ENCODE peak calls at places on chromosomes 12 and 14, in seven cellular contexts. One of them, this sample, is unnamed.

GRCh38 chr14:42045393-42045792 is 438.7 kb downstream of the LRFN5 start:
- DNase-seq in heart right ventricle: no peak
- DNase-seq in left ventricle myocardium inferior: no peak
- DNase-seq in prostate gland: no peak
- DNase-seq in gastrocnemius medialis: no peak
- DNase-seq in IMR-90: peak; percentile 4
- DNase-seq in Peyer's patch: no peak
- DNase-seq in this sample: no peak

GRCh38 chr12:58530421-58531067 is 389.8 kb downstream of the LRIG3 start:
- DNase-seq in prostate gland: no peak
- DNase-seq in Peyer's patch: no peak
- DNase-seq in left ventricle myocardium inferior: no peak
- DNase-seq in heart right ventricle: no peak
- DNase-seq in IMR-90: peak; percentile 92
- DNase-seq in gastrocnemius medialis: no peak
- DNase-seq in this sample: no peak

GRCh38 chr12:80015660-80016059 is 80.8 kb upstream of the PPP1R12A start:
- DNase-seq in heart right ventricle: no peak
- DNase-seq in left ventricle myocardium inferior: no peak
- DNase-seq in IMR-90: no peak
- DNase-seq in prostate gland: no peak
- DNase-seq in Peyer's patch: no peak
- DNase-seq in gastrocnemius medialis: no peak
- DNase-seq in this sample: no peak

GRCh38 chr12:57215668-57216013 is 953 bp upstream of the NXPH4 start:
- DNase-seq in heart right ventricle: no peak
- DNase-seq in prostate gland: no peak
- DNase-seq in gastrocnemius medialis: no peak
- DNase-seq in left ventricle myocardium inferior: no peak
- DNase-seq in IMR-90: peak; percentile 30
- DNase-seq in Peyer's patch: peak; percentile 33
- DNase-seq in this sample: no peak

GRCh38 chr12:120015313-120015712 is 26.3 kb downstream of the BICDL1 start:
- DNase-seq in gastrocnemius medialis: no peak
- DNase-seq in heart right ventricle: no peak
- DNase-seq in prostate gland: no peak
- DNase-seq in Peyer's patch: no peak
- DNase-seq in IMR-90: no peak
- DNase-seq in left ventricle myocardium inferior: no peak
- DNase-seq in this sample: no peak

GRCh38 chr12:87953257-87953860 is 75.8 kb downstream of the C12orf50 start:
- DNase-seq in gastrocnemius medialis: no peak
- DNase-seq in heart right ventricle: no peak
- DNase-seq in prostate gland: peak; percentile 15
- DNase-seq in IMR-90: peak; percentile 71
- DNase-seq in Peyer's patch: no peak
- DNase-seq in left ventricle myocardium inferior: no peak
- DNase-seq in this sample: no peak

GRCh38 chr12:78037707-78038106 is 207.0 kb downstream of the NAV3 start:
- DNase-seq in Peyer's patch: no peak
- DNase-seq in IMR-90: no peak
- DNase-seq in left ventricle myocardium inferior: no peak
- DNase-seq in prostate gland: no peak
- DNase-seq in heart right ventricle: no peak
- DNase-seq in gastrocnemius medialis: no peak
- DNase-seq in this sample: no peak

GRCh38 chr12:6909421-6910145 is 4.8 kb upstream of the ENO2 start:
- DNase-seq in heart right ventricle: no peak
- DNase-seq in IMR-90: no peak
- DNase-seq in Peyer's patch: no peak
- DNase-seq in left ventricle myocardium inferior: no peak
- DNase-seq in prostate gland: no peak
- DNase-seq in gastrocnemius medialis: no peak
- DNase-seq in this sample: no peak

GRCh38 chr12:22588817-22589216 is 36.2 kb upstream of the ETNK1 start:
- DNase-seq in Peyer's patch: no peak
- DNase-seq in left ventricle myocardium inferior: no peak
- DNase-seq in heart right ventricle: no peak
- DNase-seq in IMR-90: no peak
- DNase-seq in gastrocnemius medialis: no peak
- DNase-seq in prostate gland: no peak
- DNase-seq in this sample: no peak

GRCh38 chr12:79690606-79691298 is at the start of gene PAWR:
- DNase-seq in prostate gland: peak; percentile 80
- DNase-seq in gastrocnemius medialis: no peak
- DNase-seq in heart right ventricle: peak; percentile 53
- DNase-seq in IMR-90: peak; percentile 66
- DNase-seq in left ventricle myocardium inferior: peak; percentile 47
- DNase-seq in Peyer's patch: peak; percentile 71
- DNase-seq in this sample: peak; percentile 74

GRCh38 chr14:77000340-77001235 is 27.9 kb downstream of the IRF2BPL start:
- DNase-seq in prostate gland: peak; percentile 72
- DNase-seq in Peyer's patch: no peak
- DNase-seq in IMR-90: peak; percentile 79
- DNase-seq in heart right ventricle: peak; percentile 37
- DNase-seq in left ventricle myocardium inferior: peak; percentile 32
- DNase-seq in gastrocnemius medialis: peak; percentile 52
- DNase-seq in this sample: no peak

GRCh38 chr14:103476065-103476464 is 46.6 kb downstream of the CKB start:
- DNase-seq in prostate gland: no peak
- DNase-seq in left ventricle myocardium inferior: no peak
- DNase-seq in Peyer's patch: no peak
- DNase-seq in IMR-90: no peak
- DNase-seq in gastrocnemius medialis: no peak
- DNase-seq in heart right ventricle: no peak
- DNase-seq in this sample: no peak

DNA sequence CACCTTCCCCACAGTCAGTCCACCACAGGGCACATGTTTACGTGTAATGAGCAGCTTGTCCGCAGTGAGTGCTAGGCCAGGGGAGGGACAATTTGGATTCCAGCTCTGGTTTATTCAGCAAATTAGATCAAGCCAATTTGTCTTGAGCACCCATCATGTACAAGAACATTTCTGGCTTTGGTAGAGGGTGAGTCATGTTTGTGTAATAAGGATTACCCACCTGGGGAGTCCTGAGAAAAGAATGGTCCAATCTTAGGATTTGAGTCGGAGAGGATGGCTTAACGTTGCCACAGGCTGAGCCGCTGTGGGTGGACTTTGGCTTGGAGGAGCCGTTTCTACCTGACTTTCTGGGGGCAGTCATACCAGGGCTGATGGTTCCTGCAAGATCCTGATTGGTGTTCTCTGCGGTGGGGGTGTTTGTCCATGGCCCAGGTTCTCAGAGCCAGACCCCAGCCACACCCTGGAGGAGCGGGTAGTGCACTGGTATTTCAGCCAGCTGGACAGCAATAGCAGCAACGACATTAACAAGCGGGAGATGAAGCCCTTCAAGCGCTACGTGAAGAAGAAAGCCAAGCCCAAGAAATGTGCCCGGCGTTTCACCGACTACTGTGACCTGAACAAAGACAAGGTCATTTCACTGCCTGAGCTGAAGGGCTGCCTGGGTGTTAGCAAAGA is 143.7 kb downstream of the SMOC1 start:
- DNase-seq in Peyer's patch: no peak
- DNase-seq in prostate gland: no peak
- DNase-seq in gastrocnemius medialis: no peak
- DNase-seq in heart right ventricle: no peak
- DNase-seq in left ventricle myocardium inferior: no peak
- DNase-seq in IMR-90: no peak
- DNase-seq in this sample: no peak
- H3K27me3 ChIP-seq in Peyer's patch: no peaks in the 10 kb centered on the region
- H3K27me3 ChIP-seq in prostate gland: no peaks in the 10 kb centered on the region
- H3K27me3 ChIP-seq in gastrocnemius medialis: no peaks in the 10 kb centered on the region
- H3K27me3 ChIP-seq in heart right ventricle: peaks cover under 1% of the 10 kb centered on the region
- H3K27me3 ChIP-seq in left ventricle myocardium inferior: peaks cover 10% of the 10 kb centered on the region
- H3K27me3 ChIP-seq in IMR-90: no peaks in the 10 kb centered on the region
- H3K27me3 ChIP-seq in this sample: no peaks in the 10 kb centered on the region

GRCh38 chr14:72574687-72575086 is 319.2 kb downstream of the DPF3 start:
- DNase-seq in prostate gland: no peak
- DNase-seq in Peyer's patch: no peak
- DNase-seq in IMR-90: no peak
- DNase-seq in heart right ventricle: no peak
- DNase-seq in gastrocnemius medialis: no peak
- DNase-seq in left ventricle myocardium inferior: no peak
- DNase-seq in this sample: no peak
- H3K27me3 ChIP-seq in prostate gland: no peaks in the 10 kb centered on the region
- H3K27me3 ChIP-seq in Peyer's patch: no peaks in the 10 kb centered on the region
- H3K27me3 ChIP-seq in IMR-90: peaks cover 13% of the 10 kb centered on the region
- H3K27me3 ChIP-seq in heart right ventricle: no peaks in the 10 kb centered on the region
- H3K27me3 ChIP-seq in gastrocnemius medialis: no peaks in the 10 kb centered on the region
- H3K27me3 ChIP-seq in left ventricle myocardium inferior: no peaks in the 10 kb centered on the region
- H3K27me3 ChIP-seq in this sample: no peaks in the 10 kb centered on the region

GRCh38 chr12:123267991-123268843 is 3.4 kb downstream of the CDK2AP1 start:
- DNase-seq in IMR-90: no peak
- DNase-seq in gastrocnemius medialis: no peak
- DNase-seq in prostate gland: no peak
- DNase-seq in Peyer's patch: no peak
- DNase-seq in heart right ventricle: peak; percentile 46
- DNase-seq in left ventricle myocardium inferior: peak; percentile 34
- DNase-seq in this sample: no peak

GRCh38 chr12:123265851-123266678 is 5.6 kb downstream of the CDK2AP1 start:
- DNase-seq in IMR-90: no peak
- DNase-seq in gastrocnemius medialis: no peak
- DNase-seq in prostate gland: no peak
- DNase-seq in heart right ventricle: no peak
- DNase-seq in left ventricle myocardium inferior: no peak
- DNase-seq in Peyer's patch: no peak
- DNase-seq in this sample: no peak

GRCh38 chr12:123268850-123269249 is 2.8 kb downstream of the CDK2AP1 start:
- DNase-seq in left ventricle myocardium inferior: no peak
- DNase-seq in IMR-90: no peak
- DNase-seq in gastrocnemius medialis: no peak
- DNase-seq in Peyer's patch: no peak
- DNase-seq in prostate gland: no peak
- DNase-seq in heart right ventricle: no peak
- DNase-seq in this sample: no peak

GRCh38 chr12:123267335-123267920 is 4.2 kb downstream of the CDK2AP1 start:
- DNase-seq in IMR-90: no peak
- DNase-seq in heart right ventricle: no peak
- DNase-seq in prostate gland: no peak
- DNase-seq in left ventricle myocardium inferior: no peak
- DNase-seq in Peyer's patch: no peak
- DNase-seq in gastrocnemius medialis: no peak
- DNase-seq in this sample: no peak

GRCh38 chr12:123266679-123267277 is 4.9 kb downstream of the CDK2AP1 start:
- DNase-seq in left ventricle myocardium inferior: no peak
- DNase-seq in prostate gland: no peak
- DNase-seq in heart right ventricle: no peak
- DNase-seq in Peyer's patch: no peak
- DNase-seq in gastrocnemius medialis: no peak
- DNase-seq in IMR-90: no peak
- DNase-seq in this sample: no peak
- H3K27me3 ChIP-seq in left ventricle myocardium inferior: no peaks in the 10 kb centered on the region
- H3K27me3 ChIP-seq in prostate gland: no peaks in the 10 kb centered on the region
- H3K27me3 ChIP-seq in heart right ventricle: no peaks in the 10 kb centered on the region
- H3K27me3 ChIP-seq in Peyer's patch: no peaks in the 10 kb centered on the region
- H3K27me3 ChIP-seq in gastrocnemius medialis: no peaks in the 10 kb centered on the region
- H3K27me3 ChIP-seq in IMR-90: no peaks in the 10 kb centered on the region
- H3K27me3 ChIP-seq in this sample: no peaks in the 10 kb centered on the region

GRCh38 chr12:71436696-71437095 is 2.9 kb upstream of the LGR5 start:
- DNase-seq in gastrocnemius medialis: no peak
- DNase-seq in left ventricle myocardium inferior: no peak
- DNase-seq in Peyer's patch: no peak
- DNase-seq in prostate gland: no peak
- DNase-seq in heart right ventricle: no peak
- DNase-seq in IMR-90: no peak
- DNase-seq in this sample: no peak
- H3K27me3 ChIP-seq in gastrocnemius medialis: no peaks in the 10 kb centered on the region
- H3K27me3 ChIP-seq in left ventricle myocardium inferior: peaks cover 97% of the 10 kb centered on the region
- H3K27me3 ChIP-seq in Peyer's patch: no peaks in the 10 kb centered on the region
- H3K27me3 ChIP-seq in prostate gland: peaks cover 6% of the 10 kb centered on the region
- H3K27me3 ChIP-seq in heart right ventricle: peaks cover 55% of the 10 kb centered on the region
- H3K27me3 ChIP-seq in IMR-90: peaks cover 31% of the 10 kb centered on the region
- H3K27me3 ChIP-seq in this sample: peaks cover 11% of the 10 kb centered on the region

DNA sequence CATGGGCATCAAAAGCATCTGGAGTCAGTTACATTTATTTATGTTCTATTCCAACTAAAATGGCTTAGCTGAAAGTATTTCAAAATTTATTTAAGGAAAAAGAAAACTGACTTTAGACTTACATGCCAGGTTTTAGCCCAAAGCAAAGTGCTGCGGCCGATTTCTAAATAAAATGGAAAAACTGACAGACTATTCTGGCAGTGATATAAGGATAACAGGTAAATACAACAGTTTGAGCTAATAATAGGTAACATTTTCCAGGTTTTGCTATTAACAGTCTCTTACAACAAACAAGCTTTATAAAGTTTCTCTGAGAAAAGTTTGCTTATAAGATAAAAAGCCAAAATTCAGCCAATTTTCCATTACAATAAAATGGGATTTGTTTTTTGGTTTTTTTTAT is 937.2 kb upstream of the FLRT2 start:
- DNase-seq in IMR-90: no peak
- DNase-seq in gastrocnemius medialis: no peak
- DNase-seq in prostate gland: no peak
- DNase-seq in left ventricle myocardium inferior: no peak
- DNase-seq in Peyer's patch: no peak
- DNase-seq in heart right ventricle: no peak
- DNase-seq in this sample: no peak
- H3K27me3 ChIP-seq in IMR-90: no peaks in the 10 kb centered on the region
- H3K27me3 ChIP-seq in gastrocnemius medialis: no peaks in the 10 kb centered on the region
- H3K27me3 ChIP-seq in prostate gland: no peaks in the 10 kb centered on the region
- H3K27me3 ChIP-seq in left ventricle myocardium inferior: no peaks in the 10 kb centered on the region
- H3K27me3 ChIP-seq in Peyer's patch: no peaks in the 10 kb centered on the region
- H3K27me3 ChIP-seq in heart right ventricle: no peaks in the 10 kb centered on the region
- H3K27me3 ChIP-seq in this sample: no peaks in the 10 kb centered on the region